ENCODE peak calls at places on chromosomes 12 and 14, in seven cellular contexts. E, V, U, B, C, N and S are unnamed samples.

GRCh38 chr14:81296263-81296923 is 75.6 kb upstream of the GTF2A1 start:
- DNase-seq in E (no peak), V (no peak), U (no peak), B (no peak), C (no peak), N (no peak), S (no peak)

GRCh38 chr14:68458840-68459469 is 333.9 kb downstream of the ZFP36L1 start:
- DNase-seq in E (no peak), V (peak; percentile 88), U (peak; percentile 97), B (peak; percentile 57), C (no peak), N (no peak), S (peak; percentile 78)

GRCh38 chr14:67417633-67418032 is 5.7 kb upstream of the PLEK2 start:
- DNase-seq in E (no peak), V (no peak), U (peak; percentile 48), B (no peak), C (no peak), N (no peak), S (no peak)

GRCh38 chr12:30696486-30696885 is 817 bp upstream of the IPO8 start:
- DNase-seq in E (no peak), V (no peak), U (no peak), B (no peak), C (no peak), N (no peak), S (no peak)

GRCh38 chr14:76782885-76783566 is 21.8 kb downstream of the VASH1 start:
- DNase-seq in E (no peak), V (no peak), U (no peak), B (no peak), C (no peak), N (no peak), S (no peak)

GRCh38 chr14:57161583-57161982 is 107.1 kb downstream of the EXOC5 start:
- DNase-seq in E (no peak), V (no peak), U (no peak), B (no peak), C (no peak), N (no peak), S (no peak)

GRCh38 chr12:85273411-85274075 is 6.5 kb upstream of the ALX1 start:
- DNase-seq in E (no peak), V (no peak), U (no peak), B (no peak), C (no peak), N (no peak), S (no peak)

GRCh38 chr14:99564256-99564902 is 39.6 kb downstream of the CCDC85C start:
- DNase-seq in E (no peak), V (peak; percentile 79), U (no peak), B (peak; percentile 89), C (no peak), N (no peak), S (no peak)

GRCh38 chr14:76294876-76295275 is 81.1 kb upstream of the ESRRB start:
- DNase-seq in E (no peak), V (no peak), U (no peak), B (no peak), C (no peak), N (no peak), S (no peak)

GRCh38 chr12:122991623-122992275 is 11.3 kb downstream of the ARL6IP4 start:
- DNase-seq in E (no peak), V (no peak), U (no peak), B (no peak), C (no peak), N (no peak), S (no peak)

GRCh38 chr14:101843665-101844064 is 82.2 kb downstream of the PPP2R5C start:
- DNase-seq in E (no peak), V (peak; percentile 25), U (no peak), B (no peak), C (no peak), N (peak; percentile 93), S (no peak)

GRCh38 chr12:64611430-64612286 is 1.4 kb downstream of the RASSF3 start:
- DNase-seq in E (no peak), V (peak; percentile 48), U (no peak), B (peak; percentile 37), C (no peak), N (peak; percentile 37), S (peak; percentile 36)

GRCh38 chr12:4562034-4562657 is at the start of gene DYRK4:
- DNase-seq in E (peak; percentile 61), V (peak; percentile 90), U (no peak), B (peak; percentile 75), C (no peak), N (no peak), S (peak; percentile 51)

GRCh38 chr12:51874013-51874412 is 13.9 kb upstream of the ANKRD33 start:
- DNase-seq in E (no peak), V (no peak), U (no peak), B (no peak), C (no peak), N (no peak), S (no peak)

GRCh38 chr12:20280515-20280914 is 87.8 kb upstream of the PDE3A start:
- DNase-seq in E (no peak), V (no peak), U (no peak), B (no peak), C (no peak), N (no peak), S (no peak)

DNA sequence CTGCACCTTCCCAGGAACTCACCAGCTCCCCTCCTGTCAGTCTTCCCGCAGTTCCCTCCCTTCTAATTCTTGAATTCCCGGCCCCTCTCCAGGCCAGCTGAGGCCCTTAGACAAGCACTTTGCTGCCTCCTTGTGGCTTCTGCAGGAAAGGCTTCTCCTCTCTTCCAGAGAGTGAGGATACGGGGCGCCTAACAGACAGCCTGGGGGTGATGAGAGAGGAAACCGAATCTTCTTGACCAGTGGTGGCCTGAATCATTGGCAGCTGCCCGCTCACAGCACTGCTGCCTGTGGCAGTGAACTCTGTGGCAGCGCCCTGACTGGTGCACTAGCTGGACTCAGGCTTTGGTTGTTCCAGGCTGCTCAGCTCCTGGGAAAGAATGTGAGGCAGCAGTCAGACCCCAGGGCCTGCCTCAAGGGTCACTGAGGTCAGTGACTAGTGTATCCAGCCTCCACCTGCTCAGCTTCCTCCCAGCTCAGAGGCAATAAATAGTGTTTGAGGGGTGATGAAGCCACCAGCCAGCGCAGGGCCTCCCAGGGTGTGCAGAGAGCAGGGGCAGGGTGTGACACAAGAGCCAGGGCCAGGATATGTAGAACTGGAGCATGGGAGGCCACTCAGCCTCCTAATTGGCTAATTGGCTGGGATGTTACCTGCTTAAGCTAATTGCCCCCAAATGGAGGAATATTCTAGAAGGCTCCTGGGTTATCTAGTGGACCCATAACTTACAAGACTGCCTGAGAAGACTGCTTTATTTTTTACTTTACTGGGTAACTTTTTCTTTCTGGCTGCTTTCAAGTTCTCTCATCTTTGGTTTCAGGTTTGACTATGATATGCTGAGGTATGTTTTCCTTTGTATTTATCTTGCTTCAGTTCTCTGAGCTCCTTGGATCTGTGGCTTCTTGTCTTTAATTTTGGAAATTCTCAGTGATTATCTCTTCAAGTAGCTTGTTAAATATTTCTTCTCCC is 12.9 kb upstream of the MCRS1 start:
- DNase-seq in E (peak; percentile 80), V (peak; percentile 89), U (peak; percentile 65), B (peak; percentile 80), C (peak; percentile 71), N (peak; percentile 69), S (peak; percentile 51)
- TF ChIP-seq CTCF in E (peak; percentile 69), V (peak; percentile 90), U (peak; percentile 83), B (peak; percentile 82), C (peak; percentile 92), N (peak; percentile 90), S (peak; percentile 73)

DNA sequence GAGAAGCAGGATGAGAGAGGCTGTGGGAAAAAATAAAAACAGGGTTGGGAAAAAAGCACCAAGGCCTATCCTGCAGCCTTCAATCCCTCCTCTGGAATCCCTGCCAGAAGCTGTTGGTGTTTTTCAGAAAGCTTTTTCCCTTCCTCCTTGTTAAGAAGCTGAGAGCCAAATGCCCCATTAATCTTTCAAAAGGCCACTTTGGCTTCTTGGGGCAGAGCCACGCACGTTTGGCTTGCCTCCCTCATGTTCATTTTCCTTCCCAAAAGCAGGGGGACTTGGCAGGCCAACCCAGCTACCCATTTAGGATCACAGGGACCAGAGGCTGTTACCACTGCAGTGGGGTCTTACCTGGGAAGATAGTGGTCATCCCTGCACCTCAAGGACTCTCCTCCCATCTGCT is 365.3 kb downstream of the NUAK1 start:
- DNase-seq in E (no peak), V (no peak), U (no peak), B (no peak), C (no peak), N (no peak), S (no peak)
- H3K27ac ChIP-seq in E (no peak overlapping the region), V (no peak overlapping the region), U (no peak overlapping the region), B (no peak overlapping the region), C (no peak overlapping the region), N (no peak overlapping the region), S (no peak overlapping the region)

DNA sequence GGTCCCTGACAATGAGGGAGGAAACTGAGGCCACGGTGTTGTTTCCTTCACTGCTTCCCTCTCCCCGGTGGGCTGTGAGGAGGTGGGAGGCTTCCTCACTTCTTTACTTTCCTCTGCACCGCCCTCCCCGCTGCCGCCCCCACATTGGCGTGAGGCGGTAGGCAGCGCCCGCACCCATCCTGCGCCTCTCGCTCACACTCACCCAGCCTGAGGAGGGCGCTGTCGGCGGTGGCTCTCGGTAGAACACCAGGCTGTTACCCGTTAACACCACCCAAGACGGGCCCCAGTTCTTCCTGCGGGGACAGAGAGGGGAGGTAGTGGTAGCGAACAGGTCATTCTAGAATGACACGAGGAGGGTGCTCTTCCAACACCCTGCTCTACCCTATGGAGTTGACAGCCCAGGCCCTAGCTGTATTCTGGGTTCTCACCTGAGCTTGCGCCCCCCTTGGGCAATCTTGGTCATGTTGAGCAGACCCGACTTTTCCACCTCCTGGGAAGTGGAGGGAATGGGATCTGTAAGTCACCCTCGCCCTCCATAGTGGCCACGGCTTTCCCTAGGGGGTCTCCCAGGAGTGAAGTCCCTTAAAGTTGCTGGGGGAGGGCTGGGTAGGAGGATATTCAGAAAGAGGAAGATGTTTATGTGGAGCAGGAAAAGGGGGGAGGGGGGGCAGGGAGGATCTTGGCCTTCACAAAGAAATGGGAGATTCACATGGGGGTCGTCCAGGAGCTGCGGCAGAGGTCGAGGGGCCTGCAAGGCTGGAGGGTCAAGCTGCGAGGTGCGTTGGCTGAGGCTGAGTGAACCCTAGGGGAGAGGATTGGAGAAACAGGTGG is 3.3 kb downstream of the ARHGAP9 start:
- DNase-seq in E (no peak), V (no peak), U (no peak), B (no peak), C (no peak), N (peak; percentile 72), S (no peak)
- TF ChIP-seq CTCF in E (peak; percentile 10), V (peak; percentile 22), U (no peak), B (no peak), C (peak; percentile 31), N (peak; percentile 91), S (no peak)

GRCh38 chr14:31682768-31683167 is 121.6 kb downstream of the NUBPL start:
- DNase-seq in E (no peak), V (no peak), U (no peak), B (no peak), C (no peak), N (peak; percentile 6), S (no peak)
- H3K27ac ChIP-seq in E (no peak overlapping the region), V (no peak overlapping the region), U (no peak overlapping the region), B (no peak overlapping the region), C (no peak overlapping the region), N (no peak overlapping the region), S (no peak overlapping the region)